ENCODE peak calls at places on chromosomes 6 and 20, in nine cellular contexts. Y is OCI-LY7, M is sigmoid colon, W is prostate gland, E is GM12864, A is SK-N-SH, J is adrenal gland, O is upper lobe of left lung, H is stomach. G is an unnamed sample.

GRCh38 chr6:138818496-138819194 is 22.8 kb downstream of the ECT2L start:
- DNase-seq in W (no peak), E (peak; percentile 76), A (no peak), O (no peak), Y (peak; percentile 69), J (no peak), M (no peak), H (no peak), G (no peak)

GRCh38 chr20:41848180-41848579 is 230.0 kb upstream of the CHD6 start:
- DNase-seq in O (no peak), A (no peak), H (no peak), M (no peak), E (no peak), W (no peak), J (no peak), Y (no peak), G (no peak)

GRCh38 chr20:49629606-49630005 is 61.7 kb upstream of the PTGIS start:
- DNase-seq in A (no peak), E (no peak), H (no peak), O (no peak), M (no peak), J (no peak), Y (no peak), W (no peak), G (no peak)

GRCh38 chr20:56465997-56466396 is 2.4 kb upstream of the RTF2 start:
- DNase-seq in J (no peak), E (peak; percentile 30), O (no peak), H (no peak), Y (peak; percentile 49), A (no peak), W (no peak), M (no peak), G (no peak)

GRCh38 chr6:108665495-108666196 is 104.9 kb downstream of the FOXO3 start:
- DNase-seq in E (no peak), M (no peak), J (no peak), O (no peak), Y (no peak), H (no peak), W (no peak), A (no peak), G (no peak)

GRCh38 chr6:2919401-2919800 is 16.3 kb upstream of the SERPINB9 start:
- DNase-seq in E (no peak), M (no peak), W (no peak), Y (no peak), O (no peak), A (no peak), J (no peak), H (no peak), G (no peak)

GRCh38 chr20:25484911-25485511 is 77.5 kb downstream of the GINS1 start:
- DNase-seq in J (no peak), H (no peak), A (no peak), M (no peak), O (no peak), E (no peak), Y (peak; percentile 5), W (no peak), G (no peak)

GRCh38 chr6:3244003-3244831 is 14.5 kb upstream of the PSMG4 start:
- DNase-seq in O (no peak), Y (no peak), W (no peak), H (no peak), M (no peak), J (no peak), E (no peak), A (no peak), G (no peak)

GRCh38 chr6:43847741-43848630 is 78.0 kb downstream of the VEGFA start:
- DNase-seq in Y (no peak), A (no peak), M (no peak), E (no peak), O (no peak), J (no peak), W (no peak), H (no peak), G (no peak)

GRCh38 chr20:2084703-2085102 is 16.9 kb upstream of the STK35 start:
- DNase-seq in J (no peak), W (no peak), M (no peak), A (no peak), Y (no peak), H (no peak), O (no peak), E (no peak), G (peak; percentile 63)

GRCh38 chr6:129766959-129767728 is 57.2 kb upstream of the ARHGAP18 start:
- DNase-seq in O (peak; percentile 80), A (peak; percentile 25), Y (no peak), J (peak; percentile 40), E (no peak), H (peak; percentile 30), W (no peak), M (peak; percentile 59), G (peak; percentile 57)

GRCh38 chr20:4445780-4446179 is 275.9 kb upstream of the PRND start:
- DNase-seq in M (no peak), O (no peak), J (no peak), A (no peak), E (no peak), H (no peak), W (no peak), Y (no peak), G (no peak)

GRCh38 chr20:36855241-36855657 is 20.7 kb upstream of the TLDC2 start:
- DNase-seq in O (no peak), H (no peak), Y (no peak), E (no peak), J (peak; percentile 71), A (no peak), W (no peak), M (no peak), G (no peak)

GRCh38 chr6:132214716-132215115 is 186.6 kb downstream of the MOXD1 start:
- DNase-seq in O (no peak), E (no peak), Y (no peak), W (no peak), A (no peak), J (no peak), H (no peak), M (no peak), G (peak; percentile 20)

GRCh38 chr6:138765896-138766487 is 7.6 kb upstream of the CCDC28A start:
- DNase-seq in H (no peak), M (no peak), Y (peak; percentile 55), W (no peak), J (no peak), E (no peak), A (peak; percentile 22), O (no peak), G (peak; percentile 54)

GRCh38 chr6:111872521-111873177 is 603 bp downstream of the FYN start:
- DNase-seq in O (peak; percentile 89), J (peak; percentile 14), M (peak; percentile 83), Y (peak; percentile 52), E (no peak), A (peak; percentile 70), H (no peak), W (no peak), G (no peak)

GRCh38 chr20:48604936-48605335 is 222.9 kb downstream of the PREX1 start:
- DNase-seq in E (no peak), M (peak; percentile 41), O (no peak), Y (no peak), A (no peak), W (no peak), H (no peak), J (no peak), G (no peak)

DNA sequence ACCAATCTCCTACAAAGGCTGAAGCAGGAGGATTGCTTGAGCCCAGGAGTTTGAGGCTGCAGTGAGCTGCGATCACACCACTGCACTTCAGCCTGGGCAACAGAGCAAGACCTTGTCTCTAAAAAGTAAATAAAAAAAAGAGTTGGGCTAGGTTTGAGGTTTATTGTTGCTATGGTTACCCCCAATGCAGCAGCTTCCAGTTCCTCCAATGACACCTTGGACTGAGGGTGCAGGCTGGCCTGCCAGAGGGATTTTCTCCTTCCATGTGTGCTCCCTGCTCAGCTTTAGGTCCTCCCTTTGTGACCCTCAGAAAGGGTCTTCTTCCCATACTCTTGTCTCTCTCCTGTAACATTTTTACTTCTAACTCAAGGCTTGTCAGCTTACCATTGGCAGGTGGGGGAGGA is 10.6 kb upstream of the TBC1D20 start:
- DNase-seq in H (no peak), M (no peak), Y (no peak), W (no peak), E (no peak), O (no peak), A (no peak), J (no peak), G (no peak)
- H3K4me3 ChIP-seq in H (no peak overlapping the region), M (no peak overlapping the region), Y (no peak overlapping the region), W (no peak overlapping the region), E (no peak overlapping the region), O (no peak overlapping the region), A (no peak overlapping the region), J (no peak overlapping the region), G (no peak overlapping the region)

GRCh38 chr6:167866642-167867041 is 39.9 kb downstream of the AFDN start:
- DNase-seq in E (no peak), Y (no peak), A (no peak), W (no peak), O (no peak), M (no peak), H (no peak), J (no peak), G (no peak)
- H3K4me3 ChIP-seq in E (no peak overlapping the region), Y (no peak overlapping the region), A (no peak overlapping the region), W (no peak overlapping the region), O (no peak overlapping the region), M (no peak overlapping the region), H (no peak overlapping the region), J (no peak overlapping the region), G (no peak overlapping the region)

DNA sequence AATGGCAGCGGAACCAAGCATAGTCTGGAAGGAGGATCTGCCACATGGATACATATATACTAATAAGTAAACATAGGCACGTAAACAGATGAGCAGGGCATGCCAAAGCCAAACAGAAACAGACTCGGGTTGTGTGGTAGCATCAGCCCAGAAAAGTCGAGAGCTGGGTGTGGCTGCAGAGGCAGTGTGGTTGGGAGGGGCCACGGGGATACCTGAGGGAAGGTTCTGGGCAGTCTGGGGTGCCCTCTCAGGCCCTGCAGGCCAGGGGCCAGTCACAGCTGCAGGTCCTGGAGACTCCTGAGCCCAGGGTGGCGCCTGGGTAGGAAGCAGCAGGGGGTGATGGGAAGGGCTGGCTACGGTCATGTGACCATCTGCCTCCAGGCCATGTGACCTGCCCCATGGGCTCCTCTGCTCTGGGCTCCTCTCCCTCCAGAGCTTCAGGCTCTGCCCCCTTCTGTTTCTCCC is 42.8 kb upstream of the MRPS10 start:
- DNase-seq in Y (peak; percentile 58), J (no peak), O (no peak), M (peak; percentile 70), W (no peak), A (no peak), H (no peak), E (no peak), G (no peak)
- H3K4me3 ChIP-seq in Y (peak overlapping the region; percentile 42), J (no peak overlapping the region), O (no peak overlapping the region), M (no peak overlapping the region), W (no peak overlapping the region), A (no peak overlapping the region), H (no peak overlapping the region), E (no peak overlapping the region), G (no peak overlapping the region)

GRCh38 chr20:21796059-21796458 is 90.6 kb downstream of the PAX1 start:
- DNase-seq in O (no peak), W (no peak), A (no peak), H (no peak), J (no peak), M (no peak), Y (peak; percentile 4), E (no peak), G (no peak)

GRCh38 chr20:21798384-21798783 is 92.9 kb downstream of the PAX1 start:
- DNase-seq in A (no peak), Y (no peak), M (no peak), J (no peak), E (no peak), H (no peak), W (no peak), O (no peak), G (no peak)

GRCh38 chr20:21804779-21805178 is 99.3 kb downstream of the PAX1 start:
- DNase-seq in J (no peak), M (peak; percentile 74), E (no peak), H (no peak), O (peak; percentile 19), Y (no peak), A (no peak), W (peak; percentile 8), G (no peak)

GRCh38 chr20:21801193-21801592 is 95.7 kb downstream of the PAX1 start:
- DNase-seq in M (no peak), E (no peak), Y (no peak), W (no peak), J (no peak), H (no peak), A (no peak), O (no peak), G (no peak)
- H3K4me3 ChIP-seq in M (no peak overlapping the region), E (no peak overlapping the region), Y (no peak overlapping the region), W (no peak overlapping the region), J (no peak overlapping the region), H (no peak overlapping the region), A (no peak overlapping the region), O (no peak overlapping the region), G (no peak overlapping the region)